ENCODE peak calls at places on chromosomes 7 and 10, in nine cellular contexts. C is AG04450; E is adipocyte; A is uterus; Q is CD8-positive, alpha-beta memory T cell; Z is GM23248; D is mesenchymal stem cell; U is aorta; O is transverse colon. K is an unnamed sample. For H3K9me3, the result is how much of the 10 kb centered on the place peaks cover.

GRCh38 chr7:74023037-74023436 is 4.9 kb upstream of the ELN start:
- DNase-seq in C (no peak), E (peak), O (no peak), Q (no peak), D (peak), Z (peak), A (peak), U (peak), K (no peak)

GRCh38 chr7:32915041-32915536 is 23.5 kb upstream of the KBTBD2 start:
- DNase-seq in Q (no peak), U (no peak), E (no peak), Z (no peak), A (no peak), C (no peak), O (no peak), D (no peak), K (no peak)

GRCh38 chr10:33963656-33964175 is 629.2 kb upstream of the NRP1 start:
- DNase-seq in O (no peak), U (no peak), Z (no peak), C (no peak), D (no peak), A (no peak), Q (no peak), E (peak), K (no peak)

GRCh38 chr7:132343196-132343595 is 233.1 kb downstream of the PLXNA4 start:
- DNase-seq in E (no peak), Z (no peak), U (no peak), C (no peak), O (no peak), A (peak), D (no peak), Q (no peak), K (no peak)

GRCh38 chr7:112462236-112462635 is 12.0 kb downstream of the IFRD1 start:
- DNase-seq in Q (no peak), E (peak), Z (peak), A (peak), C (no peak), U (no peak), D (peak), O (peak), K (no peak)

GRCh38 chr10:8527773-8528172 is 473.3 kb downstream of the GATA3 start:
- DNase-seq in O (no peak), E (no peak), D (no peak), Q (no peak), U (no peak), C (no peak), A (no peak), Z (no peak), K (no peak)

GRCh38 chr7:137241655-137242054 is 101.9 kb downstream of the PTN start:
- DNase-seq in Z (no peak), E (no peak), D (no peak), A (no peak), O (no peak), C (no peak), Q (no peak), U (no peak), K (no peak)

GRCh38 chr7:34315032-34315431 is 343.0 kb upstream of the NPSR1 start:
- DNase-seq in C (no peak), Z (peak), A (no peak), U (no peak), O (no peak), D (peak), Q (no peak), E (peak), K (no peak)

GRCh38 chr7:44867073-44867990 is 18.0 kb downstream of the PURB start:
- DNase-seq in Q (no peak), O (no peak), Z (peak), D (peak), C (peak), A (peak), U (no peak), E (peak), K (no peak)

GRCh38 chr10:70232155-70232858 is 922 bp downstream of the PPA1 start:
- DNase-seq in U (no peak), E (peak), Z (peak), D (peak), Q (peak), A (peak), O (peak), C (no peak), K (peak)

GRCh38 chr10:70494966-70495365 is 16.4 kb downstream of the PALD1 start:
- DNase-seq in E (no peak), Z (no peak), D (no peak), A (no peak), C (no peak), U (peak), Q (no peak), O (peak), K (no peak)

GRCh38 chr10:92240289-92241157 is 50.4 kb downstream of the CPEB3 start:
- DNase-seq in O (peak), A (peak), D (peak), E (peak), U (peak), C (no peak), Z (peak), Q (peak), K (peak)

GRCh38 chr7:100190059-100190711 is 12.5 kb downstream of the STAG3 start:
- DNase-seq in E (peak), U (no peak), Q (peak), C (peak), D (peak), Z (peak), O (no peak), A (no peak), K (no peak)

GRCh38 chr10:116765549-116766162 is 23.3 kb upstream of the HSPA12A start:
- DNase-seq in A (no peak), C (no peak), D (no peak), O (peak), Q (peak), Z (no peak), E (no peak), U (no peak), K (no peak)

GRCh38 chr10:123068098-123068853 is 59.5 kb downstream of the ACADSB start:
- DNase-seq in Z (no peak), O (no peak), E (no peak), U (no peak), C (no peak), A (no peak), D (no peak), Q (no peak), K (no peak)

GRCh38 chr10:75400769-75401568 is 595 bp downstream of the ZNF503 start:
- DNase-seq in O (peak), C (no peak), U (peak), D (peak), Z (peak), Q (no peak), A (peak), E (peak), K (no peak)

GRCh38 chr7:12674861-12675260 is 12.6 kb upstream of the ARL4A start:
- DNase-seq in O (peak), Z (peak), D (peak), U (no peak), A (no peak), C (no peak), E (peak), Q (peak), K (peak)

GRCh38 chr7:105647591-105647990 is 66.3 kb upstream of the EFCAB10 start:
- DNase-seq in E (no peak), O (no peak), C (no peak), Q (no peak), Z (peak), A (no peak), U (no peak), D (no peak), K (no peak)

GRCh38 chr7:51689547-51689946 is 372.9 kb upstream of the COBL start:
- DNase-seq in Q (no peak), O (no peak), C (no peak), D (no peak), Z (no peak), U (no peak), E (no peak), A (no peak), K (no peak)

GRCh38 chr7:55546826-55547225 is 25.5 kb downstream of the VOPP1 start:
- DNase-seq in Z (peak), O (peak), Q (no peak), U (peak), E (peak), A (peak), D (peak), C (no peak), K (no peak)

GRCh38 chr10:69769395-69769989 is 32.2 kb upstream of the COL13A1 start:
- DNase-seq in C (peak), O (peak), U (peak), Q (no peak), A (no peak), D (peak), E (peak), Z (peak), K (no peak)

GRCh38 chr7:19062216-19062615 is 55.2 kb downstream of the TWIST1 start:
- DNase-seq in Q (no peak), Z (no peak), E (no peak), D (no peak), U (no peak), O (no peak), A (no peak), C (no peak), K (no peak)

GRCh38 chr10:79944428-79945395 is 4.2 kb downstream of the SFTPD start:
- DNase-seq in Q (no peak), C (no peak), E (no peak), A (no peak), D (no peak), O (no peak), U (no peak), Z (no peak), K (no peak)

GRCh38 chr7:112876877-112877276 is 86.7 kb upstream of the TMEM168 start:
- DNase-seq in Q (no peak), U (no peak), Z (peak), E (no peak), O (no peak), A (no peak), D (peak), C (no peak), K (no peak)

GRCh38 chr7:1192171-1192676 is 32.2 kb upstream of the ZFAND2A start:
- DNase-seq in A (no peak), O (no peak), D (peak), C (peak), U (no peak), E (peak), Z (peak), Q (no peak), K (no peak)

GRCh38 chr7:154310114-154310513 is 257.9 kb downstream of the DPP6 start:
- DNase-seq in Z (no peak), U (no peak), E (no peak), D (no peak), A (no peak), Q (no peak), O (no peak), C (no peak), K (no peak)

GRCh38 chr10:36573246-36573645 is 552.2 kb upstream of the ANKRD30A start:
- DNase-seq in Z (no peak), E (no peak), D (no peak), U (no peak), A (no peak), C (no peak), O (no peak), Q (no peak), K (no peak)

GRCh38 chr7:47763063-47763974 is 181.4 kb upstream of the TNS3 start:
- DNase-seq in Z (peak), O (peak), D (peak), U (no peak), E (peak), C (peak), A (peak), Q (no peak), K (no peak)

GRCh38 chr10:13183625-13184024 is 22.3 kb downstream of the MCM10 start:
- DNase-seq in A (no peak), Z (no peak), O (no peak), Q (no peak), D (no peak), E (no peak), C (no peak), U (no peak), K (no peak)

GRCh38 chr10:105398202-105398601 is 757.1 kb downstream of the SORCS3 start:
- DNase-seq in U (no peak), C (no peak), O (no peak), Z (no peak), E (no peak), D (no peak), A (no peak), Q (no peak), K (no peak)

GRCh38 chr7:100444311-100445278 is 8.3 kb upstream of the PPP1R35 start:
- DNase-seq in O (peak), D (peak), C (no peak), U (peak), E (no peak), A (peak), Q (no peak), Z (peak), K (no peak)

GRCh38 chr7:2159176-2159520 is 73.6 kb downstream of the MAD1L1 start:
- DNase-seq in Z (no peak), A (no peak), D (no peak), U (no peak), E (no peak), C (no peak), Q (no peak), O (no peak), K (no peak)

GRCh38 chr7:43108255-43109011 is 4.0 kb upstream of the HECW1 start:
- DNase-seq in E (peak), U (peak), C (no peak), Q (peak), O (peak), Z (peak), A (no peak), D (peak), K (no peak)

GRCh38 chr7:64691831-64692230 is 25.9 kb downstream of the ZNF107 start:
- DNase-seq in Z (no peak), Q (no peak), C (no peak), A (no peak), E (no peak), U (no peak), D (no peak), O (no peak), K (no peak)
- H3K9me3 ChIP-seq in Z (under half), Q (under half), C (under half), A (under half), E (under half), U (under half), D (half or more), O (under half), K (under half)

GRCh38 chr7:83629117-83629880 is 19.6 kb downstream of the SEMA3E start:
- DNase-seq in O (no peak), U (no peak), E (no peak), Z (no peak), C (no peak), A (no peak), Q (no peak), D (peak), K (no peak)

DNA sequence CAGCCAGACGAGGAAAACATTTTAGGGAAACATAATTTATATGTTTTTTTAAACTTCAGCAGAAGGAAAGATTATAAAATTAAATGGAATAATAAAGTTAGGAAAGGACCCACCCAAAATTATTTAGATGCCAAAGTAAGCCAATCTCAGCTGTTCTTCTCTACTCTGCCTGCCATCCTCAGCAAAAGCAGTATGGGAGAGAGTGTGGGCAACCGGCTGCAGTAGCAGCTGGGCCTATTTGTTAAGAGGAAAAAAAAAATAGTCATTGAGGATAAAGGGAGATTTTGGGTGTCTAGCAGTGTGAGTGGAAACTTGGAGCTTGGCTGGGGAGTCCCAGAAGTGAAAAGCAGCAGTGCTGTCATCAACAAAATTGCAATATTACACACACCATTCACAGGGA is 15.4 kb downstream of the SEMA3E start:
- DNase-seq in A (no peak), C (no peak), Q (no peak), D (no peak), Z (no peak), O (no peak), U (no peak), E (no peak), K (no peak)
- H3K9me3 ChIP-seq in A (under half), C (under half), Q (under half), D (under half), Z (under half), O (under half), U (under half), E (under half), K (under half)

DNA sequence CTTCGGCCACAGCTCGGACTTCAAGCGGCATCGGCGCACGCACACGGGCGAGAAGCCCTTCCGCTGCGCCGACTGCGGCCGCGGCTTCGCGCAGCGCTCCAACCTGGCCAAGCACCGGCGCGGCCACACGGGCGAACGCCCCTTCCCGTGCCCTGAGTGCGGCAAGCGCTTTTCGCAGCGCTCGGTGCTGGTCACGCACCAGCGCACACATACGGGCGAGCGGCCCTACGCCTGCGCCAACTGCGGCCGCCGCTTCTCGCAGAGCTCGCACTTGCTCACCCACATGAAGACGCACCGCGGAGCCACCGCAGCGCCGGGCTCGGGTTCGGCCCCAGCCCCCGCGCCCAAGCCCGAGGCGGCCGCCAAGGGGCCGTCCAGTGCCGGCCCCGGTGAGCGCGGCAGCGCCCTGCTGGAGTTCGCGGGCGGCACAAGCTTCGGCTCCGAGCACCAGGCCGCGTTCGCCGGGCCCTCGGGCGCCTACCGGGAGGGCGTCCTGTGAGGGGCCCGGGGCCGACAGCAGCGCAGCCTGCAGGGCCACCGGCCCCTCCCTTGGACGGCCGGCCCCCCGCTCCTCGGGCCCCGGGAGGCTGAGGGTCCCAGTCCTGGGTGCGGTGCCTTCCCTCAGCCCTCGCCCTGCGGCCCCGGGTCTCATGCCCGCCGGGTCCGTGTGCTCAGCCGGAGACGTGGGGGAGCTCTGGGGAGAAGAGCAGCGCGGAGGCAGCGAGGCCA is 17.2 kb downstream of the ZNF316 start:
- DNase-seq in E (no peak), O (no peak), Z (no peak), Q (no peak), C (no peak), A (no peak), D (no peak), U (no peak), K (no peak)
- H3K9me3 ChIP-seq in E (under half), O (under half), Z (under half), Q (under half), C (half or more), A (under half), D (under half), U (under half), K (under half)

GRCh38 chr7:63024446-63024845 is 974.2 kb upstream of the ZNF722 start:
- DNase-seq in D (no peak), E (no peak), U (no peak), A (no peak), C (no peak), Z (no peak), Q (no peak), O (no peak), K (no peak)
- H3K9me3 ChIP-seq in D (under half), E (under half), U (under half), A (under half), C (under half), Z (under half), Q (under half), O (under half), K (under half)

K was measured in T-helper 17 cell.